ENCODE peak calls at places on chromosome X, in eight cellular contexts. D, Z, P, E, W, S, R and I are unnamed samples.

GRCh38 chrX:152642931-152643525 is 5.3 kb downstream of the GABRQ start:
- DNase-seq in Z (no peak), R (no peak), E (no peak), S (no peak), P (no peak), W (no peak), D (no peak), I (no peak)

GRCh38 chrX:131734621-131735020 is 190.7 kb downstream of the OR13H1 start:
- DNase-seq in P (peak; percentile 85), W (peak; percentile 93), D (no peak), E (peak; percentile 35), R (no peak), S (no peak), Z (no peak), I (no peak)

GRCh38 chrX:102712967-102713677 is 874 bp downstream of the GPRASP2 start:
- DNase-seq in D (peak; percentile 33), Z (no peak), R (peak; percentile 67), S (no peak), E (peak; percentile 45), P (peak; percentile 55), W (peak; percentile 88), I (peak; percentile 55)

GRCh38 chrX:40521868-40522450 is 58.8 kb upstream of the ATP6AP2 start:
- DNase-seq in Z (no peak), W (no peak), E (peak; percentile 44), S (peak; percentile 36), R (no peak), P (no peak), D (no peak), I (peak; percentile 81)

GRCh38 chrX:30888526-30889146 is 418 bp downstream of the TAB3 start:
- DNase-seq in D (no peak), R (no peak), Z (no peak), E (no peak), S (no peak), P (peak; percentile 14), W (peak; percentile 65), I (no peak)

GRCh38 chrX:25012793-25013592 is 2.8 kb downstream of the ARX start:
- DNase-seq in R (no peak), S (peak; percentile 66), P (no peak), D (peak; percentile 30), E (no peak), Z (no peak), W (no peak), I (no peak)

GRCh38 chrX:33923262-33923661 is 208.9 kb downstream of the FAM47A start:
- DNase-seq in D (no peak), R (no peak), P (no peak), S (no peak), W (no peak), E (no peak), Z (no peak), I (no peak)

GRCh38 chrX:119709630-119710029 is 16.7 kb upstream of the SEPTIN6 start:
- DNase-seq in D (no peak), R (no peak), S (no peak), Z (no peak), E (no peak), W (no peak), P (no peak), I (no peak)

GRCh38 chrX:154401918-154402621 is 3.9 kb downstream of the RPL10 start:
- DNase-seq in W (no peak), D (no peak), S (no peak), R (no peak), Z (no peak), E (no peak), P (no peak), I (no peak)

GRCh38 chrX:23783569-23784486 is 855 bp downstream of the SAT1 start:
- DNase-seq in Z (no peak), P (no peak), D (peak; percentile 11), S (no peak), W (no peak), R (no peak), E (no peak), I (no peak)

GRCh38 chrX:134246282-134246681 is 9.3 kb downstream of the CCDC160 start:
- DNase-seq in R (no peak), Z (no peak), P (no peak), E (no peak), W (no peak), S (no peak), D (no peak), I (no peak)

GRCh38 chrX:7083468-7084396 is 63.8 kb upstream of the STS start:
- DNase-seq in P (peak; percentile 38), W (no peak), D (no peak), S (no peak), R (no peak), E (no peak), Z (no peak), I (no peak)

GRCh38 chrX:119919835-119920585 is 23.5 kb downstream of the NKAP start:
- DNase-seq in P (no peak), E (no peak), Z (no peak), R (no peak), W (no peak), D (no peak), S (no peak), I (no peak)

GRCh38 chrX:149825424-149825823 is 43.7 kb downstream of the MAGEA9 start:
- DNase-seq in Z (peak; percentile 2), S (no peak), W (no peak), P (peak; percentile 14), E (peak; percentile 31), R (peak; percentile 21), D (no peak), I (no peak)

GRCh38 chrX:49163555-49164419 is 1.2 kb downstream of the MAGIX start:
- DNase-seq in E (peak; percentile 89), Z (peak; percentile 53), R (peak; percentile 86), S (peak; percentile 98), P (peak; percentile 88), W (peak; percentile 94), D (peak; percentile 68), I (peak; percentile 93)
- TF ChIP-seq POLR2A in E (peak; percentile 38), Z (peak; percentile 43), R (peak; percentile 62), S (peak; percentile 33), P (no peak), W (no peak), D (peak; percentile 22), I (peak; percentile 70)

GRCh38 chrX:57119416-57119815 is 1.9 kb downstream of the SPIN2B start:
- DNase-seq in R (no peak), S (no peak), W (no peak), E (no peak), D (no peak), P (no peak), Z (no peak), I (no peak)

GRCh38 chrX:57121162-57121741 is at the start of gene SPIN2B:
- DNase-seq in S (peak; percentile 88), Z (peak; percentile 83), R (peak; percentile 64), W (peak; percentile 90), E (peak; percentile 85), D (peak; percentile 78), P (peak; percentile 83), I (peak; percentile 87)
- TF ChIP-seq POLR2A in S (peak; percentile 27), Z (peak; percentile 94), R (peak; percentile 78), W (no peak), E (peak; percentile 65), D (peak; percentile 85), P (peak; percentile 79), I (no peak)

DNA sequence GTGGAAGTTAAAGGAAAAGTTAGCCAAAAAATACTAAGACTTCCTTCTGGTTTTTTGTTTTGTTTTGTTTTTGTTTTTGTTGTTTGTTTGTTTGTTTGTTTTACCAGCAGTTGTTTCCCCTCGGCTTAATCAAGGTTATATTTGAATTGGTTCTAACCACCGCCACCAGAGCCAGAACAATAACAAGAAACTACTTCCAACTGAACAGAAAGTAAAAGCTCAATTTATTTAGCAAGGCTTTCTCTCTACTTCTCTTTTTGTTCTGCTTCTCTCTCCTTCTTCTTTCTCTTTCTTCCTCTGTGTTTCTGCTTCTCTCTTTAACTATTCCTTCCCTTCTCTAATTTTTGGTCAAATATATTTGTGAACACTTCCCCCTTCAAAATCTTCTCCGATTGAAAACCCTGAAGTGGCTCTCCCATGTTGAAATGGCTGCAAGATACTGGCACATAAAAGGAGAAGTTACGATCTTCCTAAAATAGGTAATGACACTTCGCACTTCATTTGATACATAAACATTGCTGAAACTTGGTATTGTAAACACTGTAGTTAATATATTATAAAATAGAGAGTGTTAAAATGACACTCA is 1195.9 kb upstream of the PRKX start:
- DNase-seq in R (no peak), D (no peak), P (no peak), E (no peak), S (no peak), Z (no peak), W (no peak), I (no peak)
- TF ChIP-seq POLR2A in R (no peak), D (no peak), P (no peak), E (no peak), S (no peak), Z (no peak), W (no peak), I (no peak)

DNA sequence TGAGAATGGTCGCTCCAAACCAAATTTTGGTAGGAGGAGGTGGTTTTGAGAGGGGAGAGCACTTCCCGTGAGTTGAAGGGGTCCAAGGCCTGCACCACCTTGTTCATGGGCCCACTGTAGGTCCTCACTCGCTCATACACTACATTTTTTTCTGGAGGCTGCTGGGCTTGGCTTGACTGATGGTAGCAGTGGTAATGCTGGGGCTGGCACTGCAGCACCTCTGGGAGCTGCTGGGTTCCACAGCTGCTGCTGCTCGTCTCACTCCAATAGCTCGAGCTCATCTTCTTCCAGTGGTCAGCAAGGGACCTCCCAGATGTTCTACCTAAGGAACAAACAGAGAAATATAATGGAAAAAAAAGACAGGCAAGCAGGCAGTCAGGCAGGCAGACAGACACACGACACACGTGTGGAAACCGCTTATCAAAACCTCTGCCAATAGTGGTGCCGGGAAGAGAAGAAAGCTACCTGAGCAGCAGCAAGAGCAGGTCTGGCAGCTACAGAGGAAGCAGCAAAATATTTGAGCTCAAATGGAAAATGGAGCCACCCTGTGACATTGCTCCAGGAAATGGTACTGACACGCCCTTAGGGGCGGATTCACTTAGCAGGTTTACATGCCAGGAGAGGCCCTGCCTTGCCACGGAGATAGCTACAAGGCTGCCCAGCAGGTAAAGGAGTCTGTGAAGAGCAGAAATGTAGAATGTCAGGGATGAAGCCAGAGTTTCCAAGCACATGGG is at the start of gene POF1B:
- DNase-seq in D (no peak), P (peak; percentile 86), E (peak; percentile 3), R (peak; percentile 54), S (no peak), W (no peak), Z (no peak), I (no peak)
- TF ChIP-seq POLR2A in D (no peak), P (peak; percentile 94), E (no peak), R (peak; percentile 82), S (no peak), W (no peak), Z (no peak), I (no peak)

GRCh38 chrX:47489507-47490275 is 6.7 kb upstream of the ZNF41 start:
- DNase-seq in E (no peak), R (no peak), P (no peak), S (no peak), Z (no peak), D (no peak), W (peak; percentile 7), I (no peak)
- TF ChIP-seq POLR2A in E (no peak), R (no peak), P (no peak), S (no peak), Z (no peak), D (no peak), W (no peak), I (no peak)